ENCODE peak calls at places on chromosomes 16 and 17, in five cellular contexts. X, Q, S, P and A are unnamed samples.

GRCh38 chr17:16417399-16417798 is 2.0 kb downstream of the TRPV2 start:
- DNase-seq in S (no peak), X (no peak), P (no peak), Q (no peak), A (no peak)

GRCh38 chr17:17220529-17220928 is 14.4 kb upstream of the PLD6 start:
- DNase-seq in X (no peak), P (no peak), S (no peak), Q (no peak), A (no peak)

GRCh38 chr17:77830816-77831490 is 127.5 kb upstream of the TNRC6C start:
- DNase-seq in S (no peak), Q (no peak), P (no peak), X (no peak), A (no peak)

GRCh38 chr17:38777641-38778250 is 21.6 kb downstream of the PIP4K2B start:
- DNase-seq in Q (no peak), P (no peak), S (no peak), X (no peak), A (no peak)

GRCh38 chr17:78272181-78272913 is 40.9 kb downstream of the TMEM235 start:
- DNase-seq in Q (peak; percentile 82), S (no peak), P (no peak), X (peak; percentile 72), A (peak; percentile 61)

GRCh38 chr16:48194828-48195566 is 39.2 kb upstream of the ABCC12 start:
- DNase-seq in Q (no peak), P (no peak), X (peak; percentile 61), S (no peak), A (no peak)

GRCh38 chr17:752002-752619 is at the start of gene GEMIN4:
- DNase-seq in S (peak; percentile 96), P (peak; percentile 63), X (peak; percentile 88), Q (peak; percentile 95), A (peak; percentile 86)

GRCh38 chr17:45812102-45812501 is 28.0 kb downstream of the CRHR1 start:
- DNase-seq in S (no peak), X (peak; percentile 82), Q (no peak), P (no peak), A (no peak)

GRCh38 chr17:60971515-60972369 is 294.1 kb downstream of the BCAS3 start:
- DNase-seq in S (no peak), P (no peak), Q (no peak), X (peak; percentile 71), A (no peak)

GRCh38 chr17:35021520-35022380 is 41.4 kb downstream of the LIG3 start:
- DNase-seq in P (no peak), X (no peak), S (no peak), Q (no peak), A (no peak)

GRCh38 chr16:89004209-89004831 is 27.3 kb upstream of the CBFA2T3 start:
- DNase-seq in X (peak; percentile 63), P (no peak), S (peak; percentile 51), Q (peak; percentile 53), A (no peak)

GRCh38 chr17:72175787-72176515 is 55.1 kb downstream of the SOX9 start:
- DNase-seq in X (peak; percentile 35), S (no peak), P (no peak), Q (no peak), A (no peak)

GRCh38 chr16:62018301-62019060 is 17.8 kb downstream of the CDH8 start:
- DNase-seq in Q (no peak), P (no peak), S (no peak), X (no peak), A (no peak)

GRCh38 chr16:28317040-28317880 is 24.9 kb downstream of the SBK1 start:
- DNase-seq in Q (peak; percentile 70), S (peak; percentile 46), X (peak; percentile 53), P (no peak), A (no peak)

GRCh38 chr16:4656221-4656620 is 31.6 kb downstream of the MGRN1 start:
- DNase-seq in S (no peak), X (no peak), Q (no peak), P (no peak), A (no peak)

GRCh38 chr16:28495098-28495793 is 803 bp downstream of the APOBR start:
- DNase-seq in Q (no peak), X (no peak), S (no peak), P (no peak), A (no peak)

GRCh38 chr16:66478733-66479511 is 51.8 kb downstream of the BEAN1 start:
- DNase-seq in S (peak; percentile 70), X (peak; percentile 67), P (no peak), Q (peak; percentile 84), A (peak; percentile 66)

GRCh38 chr17:43316522-43317142 is 82.2 kb upstream of the ARL4D start:
- DNase-seq in Q (no peak), S (no peak), P (no peak), X (no peak), A (no peak)

GRCh38 chr17:58311429-58311894 is 17.1 kb downstream of the TSPOAP1 start:
- DNase-seq in S (no peak), X (peak; percentile 43), P (no peak), Q (peak; percentile 6), A (no peak)